ENCODE peak calls at places on chromosome 11, in four cellular contexts. N, P, H and U are unnamed samples.

GRCh38 chr11:66321606-66322005 is 4.8 kb upstream of the CD248 start:
- DNase-seq in P (no peak), N (no peak), H (no peak), U (no peak)

GRCh38 chr11:127825185-127825584 is 762.2 kb downstream of the ETS1 start:
- DNase-seq in N (no peak), P (no peak), H (no peak), U (no peak)

GRCh38 chr11:66412110-66412509 is 8.7 kb upstream of the NPAS4 start:
- DNase-seq in P (no peak), H (no peak), N (no peak), U (no peak)

GRCh38 chr11:121321614-121322243 is 29.2 kb downstream of the SC5D start:
- DNase-seq in N (peak; percentile 46), P (no peak), H (no peak), U (no peak)

GRCh38 chr11:68988486-68988885 is 7.7 kb upstream of the MRGPRD start:
- DNase-seq in P (no peak), H (no peak), N (no peak), U (no peak)

GRCh38 chr11:107929611-107930200 is 1.5 kb downstream of the RAB39A start:
- DNase-seq in N (no peak), H (no peak), P (peak; percentile 38), U (peak; percentile 44)

GRCh38 chr11:7353100-7353499 is 101.4 kb downstream of the SYT9 start:
- DNase-seq in N (peak; percentile 41), P (peak; percentile 60), H (peak; percentile 21), U (no peak)

GRCh38 chr11:128503231-128503991 is 83.9 kb downstream of the ETS1 start:
- DNase-seq in P (no peak), H (no peak), N (no peak), U (no peak)

GRCh38 chr11:62245271-62245753 is 3.3 kb downstream of the SCGB1D2 start:
- DNase-seq in N (peak; percentile 73), P (peak; percentile 70), H (peak; percentile 51), U (peak; percentile 20)

GRCh38 chr11:105935791-105936190 is 86.2 kb downstream of the MSANTD4 start:
- DNase-seq in N (no peak), H (no peak), P (no peak), U (no peak)

GRCh38 chr11:106998126-106998525 is 20.1 kb downstream of the GUCY1A2 start:
- DNase-seq in N (no peak), H (no peak), P (no peak), U (no peak)

GRCh38 chr11:121082670-121083069 is 18.4 kb upstream of the TECTA start:
- DNase-seq in P (peak; percentile 75), H (no peak), N (peak; percentile 73), U (no peak)

GRCh38 chr11:65642014-65642671 is 4.2 kb downstream of the SIPA1 start:
- DNase-seq in P (peak; percentile 94), N (peak; percentile 87), H (peak; percentile 61), U (no peak)

GRCh38 chr11:95494167-95494566 is 263.2 kb upstream of the SESN3 start:
- DNase-seq in N (no peak), P (no peak), H (no peak), U (no peak)

GRCh38 chr11:11406652-11407051 is 53.6 kb upstream of the CSNK2A3 start:
- DNase-seq in P (no peak), H (no peak), N (no peak), U (no peak)

GRCh38 chr11:61333638-61334433 is 808 bp downstream of the TKFC start:
- DNase-seq in P (no peak), N (no peak), H (no peak), U (peak; percentile 36)

GRCh38 chr11:95799531-95799930 is 9.2 kb downstream of the CEP57 start:
- DNase-seq in N (no peak), H (no peak), P (no peak), U (peak; percentile 16)

GRCh38 chr11:120622189-120622912 is 110.8 kb downstream of the GRIK4 start:
- DNase-seq in H (peak; percentile 19), P (no peak), N (peak; percentile 46), U (peak; percentile 58)

GRCh38 chr11:112096194-112096593 is 9.5 kb downstream of the SDHD start:
- DNase-seq in N (no peak), P (no peak), H (no peak), U (no peak)

GRCh38 chr11:105333153-105333552 is 193.6 kb upstream of the CARD18 start:
- DNase-seq in P (no peak), N (no peak), H (no peak), U (no peak)

GRCh38 chr11:16352707-16353106 is 3.6 kb downstream of the SOX6 start:
- DNase-seq in N (no peak), P (no peak), H (no peak), U (no peak)

GRCh38 chr11:94835571-94835970 is 67.4 kb downstream of the AMOTL1 start:
- DNase-seq in P (no peak), N (no peak), H (no peak), U (no peak)

GRCh38 chr11:16860632-16861031 is 122.2 kb downstream of the C11orf58 start:
- DNase-seq in H (peak; percentile 46), N (no peak), P (no peak), U (no peak)

GRCh38 chr11:83191986-83192385 is 1.5 kb upstream of the ANKRD42 start:
- DNase-seq in H (peak; percentile 48), N (no peak), P (no peak), U (no peak)
- TF ChIP-seq TEAD4 in H (no peak), N (no peak), P (no peak), U (no peak)

GRCh38 chr11:27611946-27612455 is 88.3 kb downstream of the BDNF start:
- DNase-seq in N (no peak), H (no peak), P (no peak), U (no peak)
- TF ChIP-seq TEAD4 in N (no peak), H (no peak), P (no peak), U (no peak)

DNA sequence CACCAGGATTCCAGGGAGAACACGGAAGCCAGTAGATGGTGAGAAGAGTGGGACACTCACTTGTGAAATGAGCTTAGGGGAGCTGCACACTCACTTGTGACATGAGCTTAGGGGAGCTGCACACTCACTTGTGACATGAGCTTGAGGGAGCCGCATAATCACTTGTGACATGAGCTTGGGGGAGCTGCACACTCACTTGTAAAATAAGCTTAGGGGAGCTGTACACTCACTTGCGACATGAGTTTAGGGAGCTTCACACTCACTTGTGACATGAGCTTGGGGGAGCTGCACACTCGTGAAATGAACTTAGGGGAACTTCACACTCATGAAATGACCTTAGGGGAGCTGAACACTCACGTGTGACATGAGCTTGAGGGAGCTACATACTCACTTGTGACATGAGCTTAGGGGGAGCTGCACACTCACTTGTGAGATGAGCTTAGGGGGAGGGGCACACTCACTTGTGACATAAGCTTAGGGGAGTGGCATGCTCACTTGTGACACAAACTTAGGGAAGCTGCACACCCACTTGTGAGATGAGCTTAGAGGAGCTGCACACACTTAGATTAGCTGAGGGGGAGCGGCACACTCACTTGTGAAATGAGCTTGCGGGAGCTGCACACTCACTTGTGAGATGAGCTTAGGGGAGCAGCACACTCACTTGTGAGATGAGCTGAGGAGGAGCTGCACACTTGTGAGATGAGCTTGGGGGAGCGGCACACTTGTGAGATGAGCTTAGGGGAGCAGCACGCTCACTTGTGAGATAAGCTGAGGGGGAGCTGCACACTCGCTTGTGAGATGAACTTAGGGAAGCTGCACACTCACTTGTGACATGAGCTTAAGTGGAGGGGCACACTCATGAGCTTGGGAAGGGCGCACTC is 59.0 kb downstream of the NCAPD3 start:
- DNase-seq in P (peak; percentile 41), N (peak; percentile 41), H (no peak), U (no peak)
- TF ChIP-seq TEAD4 in P (no peak), N (no peak), H (no peak), U (no peak)

GRCh38 chr11:76770642-76771445 is 12.3 kb upstream of the TSKU start:
- DNase-seq in P (no peak), H (no peak), N (no peak), U (no peak)
- TF ChIP-seq TEAD4 in P (peak; percentile 14), H (no peak), N (no peak), U (no peak)

GRCh38 chr11:9760180-9760550 is 96.3 kb downstream of the SWAP70 start:
- DNase-seq in H (no peak), N (no peak), P (no peak), U (no peak)
- TF ChIP-seq TEAD4 in H (no peak), N (no peak), P (no peak), U (no peak)

GRCh38 chr11:73957654-73958361 is 7.0 kb downstream of the DNAJB13 start:
- DNase-seq in N (no peak), P (no peak), H (no peak), U (no peak)
- TF ChIP-seq TEAD4 in N (no peak), P (no peak), H (no peak), U (no peak)

DNA sequence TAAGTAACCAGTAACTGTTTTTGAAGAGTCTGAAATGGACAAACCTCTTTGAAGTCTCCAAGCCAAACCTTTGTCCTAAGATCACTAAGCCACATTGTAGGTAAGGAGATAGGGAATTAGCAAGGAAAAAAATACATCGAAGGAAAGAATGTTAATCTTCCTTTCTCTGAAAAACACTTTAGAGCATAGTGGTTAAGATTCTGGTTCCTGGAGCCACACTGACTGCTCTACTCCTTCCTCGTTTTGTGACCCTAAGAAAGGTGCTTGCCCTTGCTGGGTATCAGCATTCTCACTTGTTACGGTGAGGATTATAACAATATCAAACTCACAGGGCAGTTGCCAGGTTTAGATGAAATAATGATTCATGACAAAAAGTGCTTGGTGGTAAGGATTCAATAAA is 104.0 kb downstream of the SIK3 start:
- DNase-seq in N (no peak), H (no peak), P (no peak), U (no peak)
- TF ChIP-seq TEAD4 in N (no peak), H (no peak), P (no peak), U (no peak)

GRCh38 chr11:59473015-59473414 is at the start of gene OR4D10:
- DNase-seq in P (no peak), N (no peak), H (no peak), U (no peak)
- TF ChIP-seq TEAD4 in P (no peak), N (no peak), H (no peak), U (no peak)

DNA sequence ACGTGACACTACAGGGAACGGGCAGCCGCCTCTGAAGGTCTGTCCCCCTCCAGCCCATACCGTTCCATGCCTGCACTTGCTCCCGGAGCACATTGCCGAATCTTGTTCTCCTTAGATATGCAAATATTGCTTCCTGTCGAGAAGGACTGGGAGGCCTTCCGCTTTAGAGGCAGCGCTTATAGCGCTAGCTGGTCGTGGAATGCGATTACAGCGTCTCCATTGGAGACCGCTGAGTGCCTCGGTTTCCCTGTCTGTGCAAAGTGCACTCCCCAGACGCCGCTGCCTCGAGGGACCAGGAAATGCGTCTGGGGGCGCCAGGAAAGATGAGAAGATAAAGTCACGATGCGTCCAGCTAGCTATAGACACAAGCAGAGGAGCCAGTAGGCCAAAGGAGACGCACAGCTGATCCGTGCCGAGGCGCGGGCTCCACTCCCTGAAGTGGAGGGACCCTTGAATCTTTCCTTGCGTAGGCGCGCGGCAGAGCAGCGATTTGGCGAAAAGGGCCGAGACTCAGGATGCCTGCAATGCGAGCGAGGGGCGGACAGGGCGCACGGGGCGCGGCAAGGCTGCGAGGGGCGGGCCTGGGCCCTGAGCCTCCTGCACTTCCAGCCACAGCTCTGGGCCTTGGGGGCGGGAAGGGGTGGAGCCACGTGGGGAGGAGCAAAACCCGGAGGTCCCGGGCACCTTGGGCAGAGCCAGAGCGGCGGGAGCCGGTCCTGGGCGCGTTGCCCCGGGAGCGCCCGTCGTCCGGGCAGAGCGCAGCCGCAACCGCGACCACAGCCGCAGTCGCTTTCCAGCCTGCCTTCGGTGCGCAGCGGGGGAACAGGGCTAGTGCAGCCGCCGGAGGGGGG is at the start of gene RASSF10:
- DNase-seq in P (peak; percentile 95), N (peak; percentile 95), H (no peak), U (peak; percentile 93)
- TF ChIP-seq TEAD4 in P (peak; percentile 82), N (no peak), H (no peak), U (no peak)